ENCODE peak calls at places on chromosomes 4 and X, in seven cellular contexts. B, J, N, R, I, G and P are unnamed samples.

GRCh38 chr4:173182403-173182802 is 13.8 kb downstream of the GALNT7 start:
- DNase-seq in B (peak), J (no peak), N (no peak), R (no peak), I (no peak), G (no peak), P (no peak)

GRCh38 chr4:78602334-78602733 is 50.8 kb downstream of the ANXA3 start:
- DNase-seq in B (no peak), J (no peak), N (no peak), R (no peak), I (no peak), G (no peak), P (no peak)

GRCh38 chr4:35151816-35152572 is 1092.3 kb downstream of the ARAP2 start:
- DNase-seq in B (no peak), J (no peak), N (no peak), R (no peak), I (no peak), G (peak), P (no peak)

GRCh38 chr4:30756553-30756952 is 36.4 kb downstream of the PCDH7 start:
- DNase-seq in B (peak), J (no peak), N (no peak), R (no peak), I (no peak), G (no peak), P (no peak)

GRCh38 chr4:144174401-144175067 is 34.0 kb upstream of the GYPA start:
- DNase-seq in B (peak), J (no peak), N (no peak), R (no peak), I (no peak), G (peak), P (no peak)

GRCh38 chr4:174528226-174528625 is 5.9 kb upstream of the HPGD start:
- DNase-seq in B (no peak), J (no peak), N (no peak), R (no peak), I (no peak), G (no peak), P (no peak)

GRCh38 chrX:51163730-51164129 is 168.9 kb upstream of the NUDT10 start:
- DNase-seq in B (no peak), J (no peak), N (no peak), R (no peak), I (no peak), G (no peak), P (no peak)

GRCh38 chr4:2087170-2087569 is 28.0 kb downstream of the NAT8L start:
- DNase-seq in B (no peak), J (no peak), N (no peak), R (no peak), I (no peak), G (peak), P (no peak)

GRCh38 chrX:23317799-23318724 is 16.6 kb upstream of the PTCHD1 start:
- DNase-seq in B (no peak), J (peak), N (no peak), R (no peak), I (peak), G (peak), P (no peak)

GRCh38 chr4:182022899-182023298 is 220.3 kb upstream of the TENM3 start:
- DNase-seq in B (no peak), J (no peak), N (no peak), R (no peak), I (no peak), G (no peak), P (no peak)

GRCh38 chr4:184382189-184382846 is 92.0 kb downstream of the IRF2 start:
- DNase-seq in B (no peak), J (peak), N (no peak), R (no peak), I (no peak), G (no peak), P (no peak)

GRCh38 chrX:51144828-51145442 is 187.7 kb upstream of the NUDT10 start:
- DNase-seq in B (no peak), J (no peak), N (no peak), R (no peak), I (peak), G (peak), P (no peak)

GRCh38 chrX:45807572-45808425 is 607.1 kb upstream of the DIPK2B start:
- DNase-seq in B (no peak), J (no peak), N (no peak), R (no peak), I (no peak), G (peak), P (no peak)

GRCh38 chr4:91824773-91825172 is 479.0 kb upstream of the GRID2 start:
- DNase-seq in B (no peak), J (no peak), N (no peak), R (no peak), I (no peak), G (no peak), P (no peak)

GRCh38 chr4:86500527-86500926 is 93.6 kb upstream of the PTPN13 start:
- DNase-seq in B (no peak), J (no peak), N (no peak), R (no peak), I (no peak), G (no peak), P (no peak)

GRCh38 chrX:10620121-10620699 is at the start of gene MID1:
- DNase-seq in B (no peak), J (peak), N (no peak), R (peak), I (peak), G (peak), P (peak)

GRCh38 chrX:56226980-56227379 is 5.2 kb upstream of the KLF8 start:
- DNase-seq in B (no peak), J (no peak), N (no peak), R (no peak), I (no peak), G (no peak), P (no peak)

GRCh38 chr4:83180469-83180968 is 66.0 kb upstream of the PLAC8 start:
- DNase-seq in B (no peak), J (no peak), N (no peak), R (no peak), I (no peak), G (no peak), P (no peak)

GRCh38 chrX:145552643-145553042 is 265.0 kb upstream of the SLITRK2 start:
- DNase-seq in B (no peak), J (no peak), N (no peak), R (no peak), I (no peak), G (peak), P (no peak)

GRCh38 chr4:5638316-5638715 is 70.0 kb downstream of the EVC2 start:
- DNase-seq in B (peak), J (no peak), N (no peak), R (no peak), I (no peak), G (no peak), P (no peak)

GRCh38 chrX:103101280-103102042 is 8.5 kb upstream of the NXF3 start:
- DNase-seq in B (no peak), J (no peak), N (no peak), R (no peak), I (no peak), G (peak), P (no peak)

GRCh38 chr4:102328045-102328444 is 17.2 kb downstream of the SLC39A8 start:
- DNase-seq in B (peak), J (no peak), N (no peak), R (no peak), I (no peak), G (no peak), P (no peak)

GRCh38 chr4:5957091-5957490 is 61.1 kb downstream of the C4orf50 start:
- DNase-seq in B (no peak), J (no peak), N (no peak), R (no peak), I (no peak), G (no peak), P (no peak)

GRCh38 chr4:16205298-16206164 is 20.7 kb downstream of the TAPT1 start:
- DNase-seq in B (no peak), J (no peak), N (no peak), R (no peak), I (no peak), G (peak), P (no peak)

GRCh38 chrX:64093761-64094160 is 111.7 kb downstream of the AMER1 start:
- DNase-seq in B (no peak), J (no peak), N (no peak), R (no peak), I (no peak), G (peak), P (no peak)

GRCh38 chr4:4854649-4855292 is 4.7 kb upstream of the MSX1 start:
- DNase-seq in B (no peak), J (no peak), N (no peak), R (no peak), I (no peak), G (peak), P (no peak)

GRCh38 chr4:16032382-16032743 is 51.5 kb downstream of the PROM1 start:
- DNase-seq in B (no peak), J (no peak), N (no peak), R (no peak), I (no peak), G (no peak), P (no peak)

GRCh38 chrX:110665636-110666035 is 130.0 kb downstream of the CHRDL1 start:
- DNase-seq in B (no peak), J (peak), N (no peak), R (no peak), I (peak), G (peak), P (no peak)

GRCh38 chrX:38847206-38847902 is 46.1 kb downstream of the MID1IP1 start:
- DNase-seq in B (no peak), J (no peak), N (no peak), R (no peak), I (no peak), G (no peak), P (no peak)

GRCh38 chr4:37358748-37359147 is 114.2 kb downstream of the NWD2 start:
- DNase-seq in B (peak), J (no peak), N (no peak), R (no peak), I (no peak), G (no peak), P (no peak)

DNA sequence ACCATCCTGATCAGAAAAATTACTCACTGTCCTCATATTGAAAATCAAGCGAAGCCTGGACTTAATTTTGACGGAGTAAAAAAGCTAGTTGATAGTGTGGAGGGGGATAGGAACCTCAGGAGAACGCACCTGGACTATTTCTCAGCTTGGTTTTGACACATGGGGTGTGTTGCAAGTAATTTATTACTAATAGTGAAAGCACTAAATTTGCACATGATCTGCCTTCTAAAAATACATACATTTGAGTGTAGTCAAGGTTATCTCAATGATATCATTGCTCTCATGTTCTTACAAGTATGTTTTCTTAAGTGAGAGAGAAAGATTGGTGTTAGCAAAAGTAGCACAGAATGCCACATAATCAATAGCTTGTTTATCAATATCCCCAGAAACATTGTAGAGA is 29.5 kb downstream of the LRIT3 start:
- DNase-seq in B (peak), J (no peak), N (no peak), R (no peak), I (no peak), G (no peak), P (no peak)
- H3K27ac ChIP-seq in B (no peak), J (no peak), N (no peak), R (no peak), I (no peak), G (no peak), P (no peak)

DNA sequence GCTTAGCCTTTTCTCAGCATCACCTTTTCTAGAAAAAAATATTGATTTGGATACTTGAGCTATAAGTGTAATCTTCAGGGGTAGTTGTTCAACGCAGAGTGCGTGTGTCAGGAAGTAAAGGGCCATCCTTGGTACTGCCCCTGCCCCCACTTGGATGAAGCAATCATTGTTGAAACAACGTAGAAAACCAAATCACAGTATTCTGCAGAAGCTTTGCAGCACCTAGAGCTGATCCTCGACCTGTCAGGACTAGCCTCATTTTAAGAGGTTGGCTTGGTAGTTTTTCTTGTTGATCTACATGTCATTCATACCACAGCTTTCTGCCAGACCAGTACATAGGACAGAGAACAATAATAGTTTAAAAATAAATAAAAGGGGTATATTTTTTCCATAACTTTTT is 65.3 kb upstream of the MYOZ2 start:
- DNase-seq in B (peak), J (no peak), N (no peak), R (no peak), I (no peak), G (no peak), P (no peak)
- H3K27ac ChIP-seq in B (peak), J (no peak), N (no peak), R (no peak), I (no peak), G (no peak), P (no peak)

GRCh38 chrX:154695913-154696312 is 42.5 kb upstream of the CTAG2 start:
- DNase-seq in B (no peak), J (no peak), N (no peak), R (no peak), I (no peak), G (no peak), P (no peak)

GRCh38 chrX:154693394-154693793 is 40.0 kb upstream of the CTAG2 start:
- DNase-seq in B (no peak), J (no peak), N (no peak), R (no peak), I (no peak), G (no peak), P (no peak)

GRCh38 chrX:154696328-154697045 is 43.1 kb upstream of the CTAG2 start:
- DNase-seq in B (peak), J (no peak), N (no peak), R (no peak), I (no peak), G (no peak), P (no peak)

GRCh38 chrX:154698630-154699248 is 45.4 kb upstream of the CTAG2 start:
- DNase-seq in B (no peak), J (no peak), N (no peak), R (no peak), I (no peak), G (peak), P (no peak)
- H3K27ac ChIP-seq in B (no peak), J (no peak), N (no peak), R (no peak), I (peak), G (peak), P (no peak)

GRCh38 chrX:132807411-132808030 is 150.9 kb downstream of the HS6ST2 start:
- DNase-seq in B (no peak), J (no peak), N (no peak), R (no peak), I (no peak), G (no peak), P (no peak)
- H3K27ac ChIP-seq in B (no peak), J (no peak), N (no peak), R (no peak), I (no peak), G (no peak), P (no peak)

GRCh38 chr4:127781303-127782024 is 658 bp upstream of the HSPA4L start:
- DNase-seq in B (no peak), J (peak), N (no peak), R (no peak), I (no peak), G (peak), P (no peak)

GRCh38 chr4:127782275-127783025 is at the start of gene HSPA4L:
- DNase-seq in B (peak), J (peak), N (peak), R (peak), I (no peak), G (peak), P (peak)

GRCh38 chr4:127780598-127780997 is 1.5 kb upstream of the HSPA4L start:
- DNase-seq in B (no peak), J (no peak), N (no peak), R (no peak), I (no peak), G (no peak), P (no peak)

GRCh38 chr4:127783026-127783769 is 1.1 kb downstream of the HSPA4L start:
- DNase-seq in B (peak), J (peak), N (peak), R (peak), I (peak), G (peak), P (peak)

DNA sequence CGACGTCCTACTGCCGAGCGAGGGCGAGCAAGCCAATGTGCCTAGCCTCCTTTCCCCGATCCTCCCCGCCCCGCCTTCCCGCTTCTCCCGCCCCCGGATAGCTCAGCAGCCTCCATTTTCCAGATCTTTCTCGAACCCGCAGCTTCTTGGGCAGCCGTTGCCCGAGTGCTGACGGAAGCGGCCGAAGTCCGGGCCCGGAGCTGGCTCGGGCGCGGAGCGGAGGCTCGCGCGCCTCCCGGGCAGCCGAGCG is 172 bp upstream of the HSPA4L start:
- DNase-seq in B (peak), J (peak), N (no peak), R (peak), I (peak), G (peak), P (peak)
- H3K27ac ChIP-seq in B (peak), J (peak), N (peak), R (peak), I (peak), G (no peak), P (peak)

GRCh38 chrX:41381685-41382084 is 47.7 kb downstream of the DDX3X start:
- DNase-seq in B (peak), J (peak), N (no peak), R (no peak), I (no peak), G (peak), P (no peak)
- H3K27ac ChIP-seq in B (no peak), J (peak), N (no peak), R (no peak), I (no peak), G (no peak), P (no peak)

GRCh38 chr4:77015390-77015789 is 60.4 kb downstream of the CCNI start:
- DNase-seq in B (no peak), J (no peak), N (no peak), R (no peak), I (no peak), G (peak), P (no peak)
- H3K27ac ChIP-seq in B (no peak), J (no peak), N (no peak), R (no peak), I (no peak), G (peak), P (no peak)

GRCh38 chrX:65671966-65672365 is 4.5 kb downstream of the MSN start:
- DNase-seq in B (no peak), J (no peak), N (no peak), R (no peak), I (no peak), G (no peak), P (no peak)

GRCh38 chrX:65671286-65671685 is 3.8 kb downstream of the MSN start:
- DNase-seq in B (no peak), J (no peak), N (no peak), R (no peak), I (peak), G (no peak), P (no peak)

GRCh38 chrX:65677954-65678469 is 10.6 kb downstream of the MSN start:
- DNase-seq in B (no peak), J (no peak), N (no peak), R (no peak), I (no peak), G (no peak), P (no peak)

GRCh38 chrX:65674351-65674893 is 7.0 kb downstream of the MSN start:
- DNase-seq in B (no peak), J (no peak), N (no peak), R (no peak), I (no peak), G (no peak), P (no peak)

DNA sequence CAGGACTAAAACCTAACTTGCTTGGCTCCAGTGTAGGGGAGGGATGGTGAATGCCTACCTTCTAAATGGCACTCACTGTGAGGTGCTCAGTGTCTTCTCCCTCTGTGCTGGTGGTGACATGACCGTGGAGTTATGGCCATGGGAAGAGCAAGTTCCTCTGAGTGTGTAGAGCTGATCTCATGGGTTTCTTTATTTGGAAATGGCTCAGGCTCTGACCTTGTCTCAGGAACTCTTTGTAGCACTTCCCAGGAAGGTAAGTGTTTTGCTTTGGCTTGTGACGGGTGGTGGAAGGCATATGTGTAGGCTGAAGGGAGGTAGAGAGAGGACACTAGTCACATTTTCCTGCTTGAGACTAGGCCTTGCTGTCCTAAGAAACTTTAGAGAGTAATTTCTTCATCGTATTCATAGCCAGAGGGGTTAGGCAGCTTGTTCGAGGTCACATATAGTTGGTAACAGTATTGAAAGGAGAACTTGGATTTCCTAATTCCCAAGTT is 6.5 kb downstream of the MSN start:
- DNase-seq in B (no peak), J (no peak), N (no peak), R (no peak), I (no peak), G (no peak), P (no peak)
- H3K27ac ChIP-seq in B (peak), J (peak), N (peak), R (peak), I (peak), G (no peak), P (no peak)

DNA sequence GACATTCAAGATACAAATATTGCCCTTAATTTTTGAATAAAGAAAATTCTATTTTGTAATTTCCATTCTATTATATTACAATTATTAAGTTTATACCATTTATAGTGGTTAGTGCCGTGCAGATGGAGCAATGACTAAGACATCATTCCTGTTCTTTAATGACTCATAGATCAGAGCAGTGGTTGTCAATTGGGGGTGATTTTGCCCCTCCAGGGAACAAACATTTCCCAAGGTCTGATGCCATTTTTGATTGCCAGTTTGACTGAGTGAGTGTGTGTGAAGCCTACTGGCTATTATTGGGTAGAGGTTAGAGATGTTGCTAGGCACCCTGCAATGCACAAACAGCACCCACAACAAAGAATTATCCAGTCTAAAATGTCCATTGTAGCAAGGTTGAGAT is 97.9 kb upstream of the DDIT4L start:
- DNase-seq in B (peak), J (no peak), N (no peak), R (no peak), I (no peak), G (no peak), P (no peak)
- H3K27ac ChIP-seq in B (no peak), J (no peak), N (no peak), R (no peak), I (no peak), G (no peak), P (no peak)